ENCODE peak calls at places on chromosomes 13 and 19, in four cellular contexts. Y is uterus, N is AG04450, G is hepatocyte. K is an unnamed sample.
A peak's percentile ranks its signal among the peaks of the same experiment; 100 is the strongest.

GRCh38 chr13:101146101-101146898 is 270.0 kb downstream of the NALCN start:
- DNase-seq in Y (no peak), N (no peak), G (no peak), K (no peak)

GRCh38 chr13:113393226-113393571 is 29.3 kb upstream of the GRTP1 start:
- DNase-seq in Y (no peak), N (no peak), G (no peak), K (no peak)

GRCh38 chr13:28684257-28684656 is 25.3 kb downstream of the POMP start:
- DNase-seq in Y (no peak), N (no peak), G (peak; percentile 21), K (no peak)

GRCh38 chr13:75222031-75222430 is 259.9 kb downstream of the TBC1D4 start:
- DNase-seq in Y (no peak), N (no peak), G (no peak), K (no peak)

GRCh38 chr13:52726258-52726657 is 13.4 kb downstream of the CNMD start:
- DNase-seq in Y (no peak), N (no peak), G (no peak), K (no peak)

GRCh38 chr19:42311612-42312160 is 1.4 kb upstream of the TMEM145 start:
- DNase-seq in Y (no peak), N (no peak), G (no peak), K (no peak)

GRCh38 chr13:85314686-85315085 is 484.5 kb downstream of the SLITRK6 start:
- DNase-seq in Y (no peak), N (no peak), G (no peak), K (no peak)

GRCh38 chr13:51625555-51626345 is 41.5 kb downstream of the WDFY2 start:
- DNase-seq in Y (no peak), N (no peak), G (no peak), K (no peak)

GRCh38 chr13:101530293-101530692 is 77.8 kb downstream of the ITGBL1 start:
- DNase-seq in Y (no peak), N (no peak), G (no peak), K (no peak)

GRCh38 chr13:114313061-114313860 is 1.0 kb upstream of the CHAMP1 start:
- DNase-seq in Y (no peak), N (no peak), G (no peak), K (peak; percentile 71)

GRCh38 chr19:16920816-16921529 is 32.2 kb downstream of the F2RL3 start:
- DNase-seq in Y (no peak), N (peak; percentile 67), G (peak; percentile 54), K (no peak)

GRCh38 chr19:55308281-55308680 is 16.9 kb downstream of the TMEM150B start:
- DNase-seq in Y (no peak), N (no peak), G (no peak), K (no peak)

GRCh38 chr19:30117636-30118145 is 175.7 kb downstream of the URI1 start:
- DNase-seq in Y (no peak), N (no peak), G (no peak), K (no peak)

GRCh38 chr19:18523841-18524240 is 2.0 kb upstream of the ELL start:
- DNase-seq in Y (no peak), N (no peak), G (no peak), K (no peak)

GRCh38 chr13:98761126-98761978 is 8.9 kb upstream of the SLC15A1 start:
- DNase-seq in Y (no peak), N (peak; percentile 48), G (no peak), K (peak; percentile 70)

GRCh38 chr19:33071887-33072286 is 7.2 kb upstream of the RHPN2 start:
- DNase-seq in Y (no peak), N (no peak), G (no peak), K (no peak)

GRCh38 chr19:40270362-40271089 is 14.6 kb downstream of the AKT2 start:
- DNase-seq in Y (no peak), N (no peak), G (no peak), K (no peak)

GRCh38 chr13:45630791-45631190 is 15.3 kb upstream of the ERICH6B start:
- DNase-seq in Y (no peak), N (no peak), G (no peak), K (no peak)

GRCh38 chr19:32824136-32824835 is 45.3 kb downstream of the SLC7A9 start:
- DNase-seq in Y (no peak), N (no peak), G (no peak), K (no peak)

GRCh38 chr13:110713981-110714797 is 689 bp downstream of the ING1 start:
- DNase-seq in Y (peak; percentile 62), N (no peak), G (peak; percentile 74), K (peak; percentile 70)
- TF ChIP-seq CTCF in Y (no peak), N (no peak), G (peak; percentile 30), K (no peak)

DNA sequence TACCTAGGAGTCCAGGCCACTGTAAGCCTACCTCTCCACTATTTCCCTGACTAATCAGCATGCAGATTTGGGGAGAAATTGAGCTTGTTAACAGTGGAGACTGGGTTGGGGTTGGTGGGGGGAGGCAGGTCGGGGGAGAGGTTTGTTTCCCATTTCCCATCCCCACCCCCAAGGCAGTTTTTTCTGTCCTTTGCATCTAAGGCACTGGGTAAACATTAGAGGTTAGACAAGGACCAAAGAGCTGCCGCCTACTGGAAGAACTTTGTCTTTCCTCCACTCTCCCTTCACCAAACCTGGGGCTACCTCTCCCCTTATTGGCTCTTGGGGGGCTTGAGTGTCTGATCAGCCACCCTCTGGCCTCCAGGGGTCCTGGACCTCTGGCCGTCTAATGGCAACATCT is 953 bp downstream of the KCNN4 start:
- DNase-seq in Y (no peak), N (no peak), G (peak; percentile 14), K (peak; percentile 81)
- TF ChIP-seq CTCF in Y (no peak), N (no peak), G (no peak), K (peak; percentile 46)

GRCh38 chr13:79432992-79433391 is 26.9 kb upstream of the RBM26 start:
- DNase-seq in Y (no peak), N (no peak), G (no peak), K (no peak)

GRCh38 chr13:79434578-79434977 is 28.5 kb upstream of the RBM26 start:
- DNase-seq in Y (no peak), N (no peak), G (no peak), K (no peak)

GRCh38 chr13:79427265-79427664 is 21.2 kb upstream of the RBM26 start:
- DNase-seq in Y (no peak), N (no peak), G (no peak), K (no peak)

GRCh38 chr13:79432086-79432485 is 26.0 kb upstream of the RBM26 start:
- DNase-seq in Y (no peak), N (no peak), G (no peak), K (no peak)

GRCh38 chr13:79429309-79429708 is 23.3 kb upstream of the RBM26 start:
- DNase-seq in Y (no peak), N (no peak), G (no peak), K (no peak)
- TF ChIP-seq CTCF in Y (no peak), N (no peak), G (no peak), K (no peak)

DNA sequence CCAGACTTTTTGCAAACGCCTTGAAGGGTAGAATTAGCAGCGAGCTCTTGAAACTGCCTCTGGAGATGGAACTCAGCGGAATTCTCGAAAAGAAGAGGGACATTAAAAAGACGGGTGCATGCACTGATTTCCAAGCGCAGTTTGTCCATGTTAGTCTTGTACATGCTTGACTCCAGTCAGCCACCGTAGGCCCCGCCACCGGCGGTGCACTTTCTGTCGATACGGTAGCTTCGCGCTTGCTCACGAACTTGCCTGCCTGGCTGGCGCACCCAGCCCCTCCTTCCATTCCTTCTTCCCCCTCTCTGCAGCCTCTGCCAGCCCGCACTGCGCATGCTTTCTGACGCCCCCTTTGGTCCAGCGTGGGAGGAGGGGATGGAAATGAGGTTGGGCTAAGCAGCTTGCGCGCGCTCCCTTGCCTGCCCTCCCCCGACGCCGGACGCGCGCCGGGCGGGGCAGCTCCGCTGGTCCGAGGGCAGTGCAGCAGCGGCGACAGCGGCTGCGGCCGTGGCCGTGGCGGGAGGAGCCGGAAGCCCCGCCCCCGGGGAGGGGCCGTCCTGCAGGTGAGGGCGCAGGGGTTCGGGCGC is at the start of gene ZNF575:
- DNase-seq in Y (peak; percentile 89), N (peak; percentile 93), G (peak; percentile 95), K (peak; percentile 96)
- TF ChIP-seq CTCF in Y (no peak), N (no peak), G (no peak), K (no peak)

DNA sequence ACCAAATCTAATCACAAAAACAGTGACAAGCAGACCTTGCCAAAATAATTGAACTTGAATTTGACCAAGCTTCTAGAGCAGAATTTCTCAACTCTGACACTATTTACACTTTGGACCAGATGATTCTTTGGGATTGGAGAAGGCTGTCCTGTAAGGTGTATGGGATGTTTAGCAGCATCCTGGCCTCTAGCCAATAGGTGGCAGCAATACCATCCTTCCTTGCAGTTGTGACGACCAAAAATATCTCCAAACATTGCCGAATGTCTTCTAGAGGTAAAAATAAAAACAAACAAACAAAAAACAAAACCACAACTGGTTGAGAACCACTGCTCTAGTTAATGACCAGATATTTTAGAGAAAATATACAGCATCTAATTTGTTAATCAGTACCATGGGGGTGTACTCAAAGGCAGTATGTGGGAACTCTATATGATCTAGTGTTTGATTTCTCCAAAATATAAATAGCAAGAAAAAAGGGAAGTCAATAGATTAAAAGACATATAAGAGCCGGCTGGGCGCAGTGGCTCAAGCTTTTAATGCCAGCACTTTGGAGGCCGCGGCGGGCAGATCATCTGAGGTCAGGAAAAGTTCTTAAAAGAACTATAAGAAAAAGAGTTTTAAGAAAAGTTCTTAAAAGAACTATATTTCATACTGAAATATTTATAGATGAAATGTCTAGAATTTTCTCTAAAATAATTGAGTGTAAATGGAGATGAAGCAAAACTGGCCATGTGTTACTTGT is 60.9 kb upstream of the ZNF527 start:
- DNase-seq in Y (no peak), N (no peak), G (peak; percentile 25), K (no peak)
- TF ChIP-seq CTCF in Y (no peak), N (no peak), G (peak; percentile 27), K (peak; percentile 24)

GRCh38 chr19:57583521-57584416 is at the start of gene ZIK1:
- DNase-seq in Y (peak; percentile 88), N (peak; percentile 71), G (peak; percentile 94), K (peak; percentile 95)
- TF ChIP-seq CTCF in Y (no peak), N (no peak), G (no peak), K (no peak)